ENCODE peak calls at places on chromosomes 13 and 19, in eight cellular contexts. K is esophagus squamous epithelium, H is fibroblast of lung, Q is H1, C is Karpas-422, G is stomach, J is PC-3, U is cardiac muscle cell. X is an unnamed sample.

GRCh38 chr19:40697007-40697406 is 6.6 kb upstream of the NUMBL start:
- DNase-seq in K (no peak), H (no peak), Q (no peak), C (no peak), G (no peak), J (no peak), U (no peak), X (no peak)

GRCh38 chr19:2719910-2720776 is 1.0 kb downstream of the DIRAS1 start:
- DNase-seq in K (no peak), H (peak; percentile 26), Q (peak; percentile 76), C (no peak), G (no peak), J (no peak), U (no peak), X (peak; percentile 64)

GRCh38 chr13:45872574-45872973 is 21.0 kb upstream of the SIAH3 start:
- DNase-seq in K (no peak), H (peak; percentile 34), Q (no peak), C (no peak), G (no peak), J (no peak), U (peak; percentile 36), X (no peak)

GRCh38 chr19:12825259-12826131 is 8.9 kb downstream of the RTBDN start:
- DNase-seq in K (no peak), H (no peak), Q (peak; percentile 98), C (no peak), G (peak; percentile 30), J (peak; percentile 24), U (peak; percentile 76), X (no peak)

GRCh38 chr19:47608074-47608907 is 643 bp upstream of the BICRA start:
- DNase-seq in K (peak; percentile 41), H (peak; percentile 92), Q (peak; percentile 97), C (peak; percentile 98), G (peak; percentile 96), J (peak; percentile 93), U (peak; percentile 96), X (peak; percentile 97)

GRCh38 chr13:39038569-39038898 is 278 bp downstream of the NHLRC3 start:
- DNase-seq in K (peak; percentile 11), H (no peak), Q (no peak), C (peak; percentile 75), G (no peak), J (peak; percentile 8), U (no peak), X (no peak)

GRCh38 chr19:14094854-14095253 is 4.3 kb upstream of the SAMD1 start:
- DNase-seq in K (no peak), H (no peak), Q (no peak), C (no peak), G (no peak), J (no peak), U (no peak), X (no peak)

GRCh38 chr19:11054200-11054599 is 35.1 kb upstream of the LDLR start:
- DNase-seq in K (no peak), H (no peak), Q (no peak), C (no peak), G (no peak), J (no peak), U (no peak), X (no peak)

GRCh38 chr19:30287259-30287658 is 84.9 kb upstream of the ZNF536 start:
- DNase-seq in K (no peak), H (no peak), Q (no peak), C (no peak), G (no peak), J (no peak), U (no peak), X (no peak)

GRCh38 chr13:79742923-79743322 is 262.0 kb downstream of the NDFIP2 start:
- DNase-seq in K (no peak), H (no peak), Q (no peak), C (no peak), G (no peak), J (no peak), U (no peak), X (no peak)

GRCh38 chr19:34332027-34332786 is 32.8 kb upstream of the GPI start:
- DNase-seq in K (no peak), H (no peak), Q (no peak), C (no peak), G (no peak), J (no peak), U (no peak), X (no peak)

GRCh38 chr13:66139250-66139649 is 1090.9 kb downstream of the PCDH9 start:
- DNase-seq in K (no peak), H (no peak), Q (no peak), C (no peak), G (no peak), J (peak; percentile 8), U (no peak), X (no peak)

GRCh38 chr13:97986841-97987240 is 33.4 kb downstream of the IPO5 start:
- DNase-seq in K (no peak), H (no peak), Q (no peak), C (peak; percentile 84), G (no peak), J (no peak), U (no peak), X (no peak)

GRCh38 chr13:33228645-33229445 is 56.7 kb downstream of the STARD13 start:
- DNase-seq in K (no peak), H (peak; percentile 70), Q (no peak), C (peak; percentile 78), G (no peak), J (peak; percentile 57), U (peak; percentile 56), X (no peak)

GRCh38 chr19:11130824-11131455 is 24.6 kb downstream of the SPC24 start:
- DNase-seq in K (no peak), H (peak; percentile 79), Q (peak; percentile 91), C (peak; percentile 89), G (peak; percentile 89), J (peak; percentile 87), U (peak; percentile 79), X (peak; percentile 94)

GRCh38 chr13:94327318-94327717 is 152.2 kb downstream of the DCT start:
- DNase-seq in K (no peak), H (no peak), Q (no peak), C (no peak), G (no peak), J (no peak), U (no peak), X (no peak)

GRCh38 chr19:49133621-49134454 is 14.5 kb downstream of the PPFIA3 start:
- DNase-seq in K (no peak), H (peak; percentile 63), Q (peak; percentile 90), C (no peak), G (peak; percentile 90), J (no peak), U (peak; percentile 33), X (peak; percentile 81)
- H3K4me3 ChIP-seq in K (peak overlapping the region; percentile 39), H (no peak overlapping the region), Q (peak overlapping the region; percentile 27), C (no peak overlapping the region), G (peak overlapping the region; percentile 41), J (no peak overlapping the region), U (no peak overlapping the region), X (peak overlapping the region; percentile 25)

DNA sequence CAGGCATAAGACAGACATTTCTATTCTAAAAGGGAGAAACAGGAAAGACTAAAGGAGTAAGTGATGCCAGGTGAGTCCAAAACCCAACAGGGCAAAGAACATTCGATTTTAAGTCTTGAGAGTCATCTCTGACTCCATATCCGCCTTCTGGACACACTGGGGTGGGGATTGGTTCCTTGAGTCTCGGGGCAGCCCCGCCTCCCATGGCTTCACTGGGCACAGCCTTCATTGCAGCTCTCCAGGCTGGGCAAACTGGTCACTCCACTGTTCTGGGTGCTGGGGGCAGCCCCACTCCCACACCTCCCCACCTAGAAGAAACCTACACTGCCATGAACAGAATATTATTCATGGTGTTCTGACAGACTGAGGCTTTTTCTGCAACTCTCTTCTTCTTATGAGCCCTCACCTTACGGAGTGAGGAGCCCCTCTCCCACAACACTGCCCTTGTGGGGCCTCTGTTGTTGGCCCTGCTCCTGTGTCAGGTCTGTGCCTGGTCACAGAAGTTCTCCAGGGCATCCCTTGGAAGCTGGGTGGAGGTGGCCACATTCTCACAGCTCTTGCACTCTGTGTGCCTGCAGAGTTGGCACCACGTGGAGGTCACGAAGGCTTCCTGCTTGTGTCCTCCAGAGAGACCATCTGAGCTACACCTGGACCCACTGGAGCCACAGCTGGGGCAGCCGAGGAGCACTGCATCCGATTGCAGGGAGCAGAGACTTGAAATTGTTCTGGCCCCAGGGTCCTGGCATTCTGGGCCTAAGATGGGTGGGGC is 95.4 kb downstream of the COL4A2 start:
- DNase-seq in K (no peak), H (no peak), Q (no peak), C (no peak), G (no peak), J (no peak), U (no peak), X (no peak)
- H3K4me1 ChIP-seq in K (peaks cover 12% of the 10 kb centered on the region), H (peaks cover 47% of the 10 kb centered on the region), Q (peaks cover 4% of the 10 kb centered on the region), C (no peaks in the 10 kb centered on the region), G (peaks cover 61% of the 10 kb centered on the region), J (peaks cover 17% of the 10 kb centered on the region), U (peaks cover 19% of the 10 kb centered on the region), X (peaks cover 92% of the 10 kb centered on the region)

GRCh38 chr19:782195-783043 is 14.8 kb upstream of the PTBP1 start:
- DNase-seq in K (no peak), H (peak; percentile 33), Q (peak; percentile 80), C (no peak), G (peak; percentile 53), J (peak; percentile 86), U (peak; percentile 33), X (no peak)
- H3K27me3 ChIP-seq in K (no peaks in the 10 kb centered on the region), H (no peaks in the 10 kb centered on the region), Q (no peaks in the 10 kb centered on the region), C (no peaks in the 10 kb centered on the region), G (no peaks in the 10 kb centered on the region), J (no peaks in the 10 kb centered on the region), U (no peaks in the 10 kb centered on the region), X (peaks cover 21% of the 10 kb centered on the region)

DNA sequence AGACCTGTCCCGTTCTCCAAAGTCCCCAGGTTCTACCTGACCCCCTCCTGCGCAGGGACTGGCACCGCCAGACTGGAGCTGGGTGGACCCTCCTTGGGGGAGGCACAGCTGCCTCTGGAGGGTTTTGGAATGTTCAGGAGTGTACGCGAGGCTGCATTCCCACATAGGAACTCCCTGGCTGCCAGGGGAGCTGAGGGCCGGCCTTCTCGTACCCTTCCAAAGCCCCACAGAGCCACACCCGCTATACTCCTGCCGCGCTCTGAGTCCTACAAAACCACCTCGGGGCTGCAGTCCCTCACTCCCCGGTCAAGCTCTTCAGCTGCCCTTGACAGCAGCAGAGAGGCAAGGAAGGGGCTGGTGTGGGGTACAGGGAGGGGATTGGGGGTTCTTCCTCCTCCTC is 484 bp upstream of the MUC16 start:
- DNase-seq in K (no peak), H (no peak), Q (no peak), C (no peak), G (no peak), J (no peak), U (no peak), X (no peak)
- H3K4me3 ChIP-seq in K (no peak overlapping the region), H (no peak overlapping the region), Q (no peak overlapping the region), C (no peak overlapping the region), G (no peak overlapping the region), J (peak overlapping the region; percentile 61), U (no peak overlapping the region), X (no peak overlapping the region)

GRCh38 chr13:23385931-23386330 is 47.6 kb downstream of the SACS start:
- DNase-seq in K (no peak), H (no peak), Q (no peak), C (no peak), G (no peak), J (no peak), U (no peak), X (no peak)

GRCh38 chr13:23386533-23386932 is 47.0 kb downstream of the SACS start:
- DNase-seq in K (no peak), H (no peak), Q (no peak), C (no peak), G (no peak), J (no peak), U (no peak), X (no peak)

GRCh38 chr13:23392313-23392712 is 41.2 kb downstream of the SACS start:
- DNase-seq in K (no peak), H (no peak), Q (no peak), C (peak; percentile 25), G (no peak), J (no peak), U (no peak), X (no peak)

GRCh38 chr13:23392925-23393645 is 40.4 kb downstream of the SACS start:
- DNase-seq in K (no peak), H (no peak), Q (no peak), C (peak; percentile 11), G (no peak), J (no peak), U (no peak), X (no peak)

GRCh38 chr13:23391752-23392151 is 41.8 kb downstream of the SACS start:
- DNase-seq in K (no peak), H (no peak), Q (no peak), C (peak; percentile 35), G (no peak), J (peak; percentile 24), U (no peak), X (no peak)
- H3K4me1 ChIP-seq in K (no peaks in the 10 kb centered on the region), H (no peaks in the 10 kb centered on the region), Q (no peaks in the 10 kb centered on the region), C (no peaks in the 10 kb centered on the region), G (no peaks in the 10 kb centered on the region), J (no peaks in the 10 kb centered on the region), U (peaks cover 11% of the 10 kb centered on the region), X (no peaks in the 10 kb centered on the region)